ENCODE peak calls at places on chromosomes 6 and 20, in seven cellular contexts. One of them, this sample, is unnamed.
A peak's percentile ranks its signal among the peaks of the same experiment; 100 is the strongest.

GRCh38 chr6:33428219-33428890 is 8.5 kb downstream of the SYNGAP1 start:
- DNase-seq in GM12878: no peak
- DNase-seq in HCT116: no peak
- DNase-seq in K562: peak; percentile 76
- DNase-seq in SK-N-SH: peak; percentile 71
- DNase-seq in H1: no peak
- DNase-seq in HepG2: peak; percentile 79
- DNase-seq in this sample: peak; percentile 68

GRCh38 chr6:3259491-3259958 is 778 bp downstream of the PSMG4 start:
- DNase-seq in GM12878: no peak
- DNase-seq in HCT116: no peak
- DNase-seq in K562: no peak
- DNase-seq in SK-N-SH: peak; percentile 67
- DNase-seq in H1: no peak
- DNase-seq in HepG2: peak; percentile 36
- DNase-seq in this sample: peak; percentile 62

GRCh38 chr6:45351076-45351475 is 22.9 kb downstream of the RUNX2 start:
- DNase-seq in GM12878: no peak
- DNase-seq in HCT116: no peak
- DNase-seq in K562: peak; percentile 10
- DNase-seq in SK-N-SH: no peak
- DNase-seq in H1: no peak
- DNase-seq in HepG2: no peak
- DNase-seq in this sample: no peak

GRCh38 chr20:54021446-54022235 is 48.8 kb downstream of the BCAS1 start:
- DNase-seq in GM12878: no peak
- DNase-seq in HCT116: no peak
- DNase-seq in K562: no peak
- DNase-seq in SK-N-SH: no peak
- DNase-seq in H1: no peak
- DNase-seq in HepG2: no peak
- DNase-seq in this sample: no peak

GRCh38 chr20:10713161-10713560 is 39.4 kb upstream of the JAG1 start:
- DNase-seq in GM12878: no peak
- DNase-seq in HCT116: no peak
- DNase-seq in K562: no peak
- DNase-seq in SK-N-SH: no peak
- DNase-seq in H1: no peak
- DNase-seq in HepG2: no peak
- DNase-seq in this sample: no peak

GRCh38 chr6:135586844-135587243 is 89.3 kb upstream of the AHI1 start:
- DNase-seq in GM12878: peak; percentile 21
- DNase-seq in HCT116: no peak
- DNase-seq in K562: no peak
- DNase-seq in SK-N-SH: no peak
- DNase-seq in H1: no peak
- DNase-seq in HepG2: no peak
- DNase-seq in this sample: no peak

GRCh38 chr6:116536216-116536621 is 9.3 kb downstream of the TRAPPC3L start:
- DNase-seq in GM12878: no peak
- DNase-seq in HCT116: peak; percentile 64
- DNase-seq in K562: peak; percentile 45
- DNase-seq in SK-N-SH: peak; percentile 34
- DNase-seq in H1: no peak
- DNase-seq in HepG2: peak; percentile 73
- DNase-seq in this sample: peak; percentile 58

GRCh38 chr20:1396702-1397101 is 3.8 kb upstream of the FKBP1A start:
- DNase-seq in GM12878: no peak
- DNase-seq in HCT116: no peak
- DNase-seq in K562: no peak
- DNase-seq in SK-N-SH: no peak
- DNase-seq in H1: no peak
- DNase-seq in HepG2: no peak
- DNase-seq in this sample: no peak

GRCh38 chr6:100116409-100117194 is 122.6 kb upstream of the MCHR2 start:
- DNase-seq in GM12878: no peak
- DNase-seq in HCT116: peak; percentile 80
- DNase-seq in K562: peak; percentile 29
- DNase-seq in SK-N-SH: peak; percentile 23
- DNase-seq in H1: peak; percentile 56
- DNase-seq in HepG2: peak; percentile 43
- DNase-seq in this sample: peak; percentile 65

GRCh38 chr6:106253194-106253593 is 72.4 kb downstream of the ATG5 start:
- DNase-seq in GM12878: no peak
- DNase-seq in HCT116: no peak
- DNase-seq in K562: no peak
- DNase-seq in SK-N-SH: no peak
- DNase-seq in H1: no peak
- DNase-seq in HepG2: no peak
- DNase-seq in this sample: no peak

GRCh38 chr6:147285087-147285855 is 81.1 kb downstream of the STXBP5 start:
- DNase-seq in GM12878: no peak
- DNase-seq in HCT116: peak; percentile 34
- DNase-seq in K562: peak; percentile 30
- DNase-seq in SK-N-SH: peak; percentile 43
- DNase-seq in H1: no peak
- DNase-seq in HepG2: peak; percentile 46
- DNase-seq in this sample: peak; percentile 48

GRCh38 chr6:150099953-150100352 is 31.0 kb upstream of the ULBP3 start:
- DNase-seq in GM12878: no peak
- DNase-seq in HCT116: no peak
- DNase-seq in K562: no peak
- DNase-seq in SK-N-SH: no peak
- DNase-seq in H1: no peak
- DNase-seq in HepG2: no peak
- DNase-seq in this sample: no peak

GRCh38 chr6:50145125-50145524 is 95.4 kb upstream of the DEFB112 start:
- DNase-seq in GM12878: no peak
- DNase-seq in HCT116: no peak
- DNase-seq in K562: peak; percentile 14
- DNase-seq in SK-N-SH: peak; percentile 12
- DNase-seq in H1: no peak
- DNase-seq in HepG2: peak; percentile 11
- DNase-seq in this sample: no peak

GRCh38 chr6:27931209-27931608 is 19.0 kb upstream of the OR2B2 start:
- DNase-seq in GM12878: no peak
- DNase-seq in HCT116: no peak
- DNase-seq in K562: no peak
- DNase-seq in SK-N-SH: no peak
- DNase-seq in H1: no peak
- DNase-seq in HepG2: no peak
- DNase-seq in this sample: no peak

GRCh38 chr20:48025661-48026060 is 240.4 kb upstream of the SULF2 start:
- DNase-seq in GM12878: no peak
- DNase-seq in HCT116: no peak
- DNase-seq in K562: no peak
- DNase-seq in SK-N-SH: no peak
- DNase-seq in H1: no peak
- DNase-seq in HepG2: no peak
- DNase-seq in this sample: no peak

GRCh38 chr6:132937466-132937906 is 123.1 kb downstream of the RPS12 start:
- DNase-seq in GM12878: no peak
- DNase-seq in HCT116: peak; percentile 57
- DNase-seq in K562: peak; percentile 14
- DNase-seq in SK-N-SH: peak; percentile 43
- DNase-seq in H1: peak; percentile 72
- DNase-seq in HepG2: peak; percentile 62
- DNase-seq in this sample: peak; percentile 82

GRCh38 chr20:21322921-21323321 is 19.8 kb downstream of the XRN2 start:
- DNase-seq in GM12878: no peak
- DNase-seq in HCT116: no peak
- DNase-seq in K562: no peak
- DNase-seq in SK-N-SH: no peak
- DNase-seq in H1: no peak
- DNase-seq in HepG2: no peak
- DNase-seq in this sample: no peak

DNA sequence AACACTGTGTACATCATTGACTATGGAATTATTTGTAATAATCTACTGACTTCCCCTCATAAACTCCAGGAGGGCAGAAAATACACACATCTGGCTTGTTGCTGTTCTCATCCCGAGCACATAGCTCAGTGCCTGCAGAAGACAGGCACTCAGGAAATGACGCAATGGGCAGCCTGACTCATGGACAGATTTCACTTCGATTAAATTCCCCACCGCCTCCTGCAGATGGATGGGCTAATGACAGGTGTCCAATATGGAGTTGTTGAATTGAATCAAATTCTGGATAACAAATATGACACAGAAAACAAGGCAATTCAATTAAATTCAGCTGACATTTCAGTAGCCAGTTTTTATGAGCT is 9.1 kb downstream of the ANKRD60 start:
- DNase-seq in GM12878: no peak
- DNase-seq in HCT116: no peak
- DNase-seq in K562: no peak
- DNase-seq in SK-N-SH: no peak
- DNase-seq in H1: no peak
- DNase-seq in HepG2: no peak
- DNase-seq in this sample: no peak
- TF ChIP-seq JUND in GM12878: no peak
- TF ChIP-seq JUND in HCT116: no peak
- TF ChIP-seq JUND in K562: peak; percentile 76
- TF ChIP-seq JUND in SK-N-SH: peak; percentile 60
- TF ChIP-seq JUND in H1: no peak
- TF ChIP-seq JUND in HepG2: no peak
- TF ChIP-seq JUND in this sample: no peak

GRCh38 chr6:126094411-126094810 is 108.1 kb downstream of the TRMT11 start:
- DNase-seq in GM12878: no peak
- DNase-seq in HCT116: no peak
- DNase-seq in K562: no peak
- DNase-seq in SK-N-SH: no peak
- DNase-seq in H1: no peak
- DNase-seq in HepG2: no peak
- DNase-seq in this sample: no peak
- TF ChIP-seq JUND in GM12878: no peak
- TF ChIP-seq JUND in HCT116: no peak
- TF ChIP-seq JUND in K562: no peak
- TF ChIP-seq JUND in SK-N-SH: no peak
- TF ChIP-seq JUND in H1: no peak
- TF ChIP-seq JUND in HepG2: no peak
- TF ChIP-seq JUND in this sample: no peak

GRCh38 chr6:118675225-118675624 is 23.8 kb upstream of the CEP85L start:
- DNase-seq in GM12878: no peak
- DNase-seq in HCT116: no peak
- DNase-seq in K562: no peak
- DNase-seq in SK-N-SH: no peak
- DNase-seq in H1: no peak
- DNase-seq in HepG2: no peak
- DNase-seq in this sample: no peak

GRCh38 chr6:118677193-118677592 is 25.8 kb upstream of the CEP85L start:
- DNase-seq in GM12878: no peak
- DNase-seq in HCT116: no peak
- DNase-seq in K562: no peak
- DNase-seq in SK-N-SH: no peak
- DNase-seq in H1: no peak
- DNase-seq in HepG2: no peak
- DNase-seq in this sample: peak; percentile 33

GRCh38 chr6:118678866-118679265 is 27.5 kb upstream of the CEP85L start:
- DNase-seq in GM12878: no peak
- DNase-seq in HCT116: no peak
- DNase-seq in K562: no peak
- DNase-seq in SK-N-SH: no peak
- DNase-seq in H1: no peak
- DNase-seq in HepG2: no peak
- DNase-seq in this sample: no peak

GRCh38 chr6:118680452-118681095 is 29.2 kb upstream of the CEP85L start:
- DNase-seq in GM12878: no peak
- DNase-seq in HCT116: no peak
- DNase-seq in K562: no peak
- DNase-seq in SK-N-SH: no peak
- DNase-seq in H1: no peak
- DNase-seq in HepG2: no peak
- DNase-seq in this sample: no peak

DNA sequence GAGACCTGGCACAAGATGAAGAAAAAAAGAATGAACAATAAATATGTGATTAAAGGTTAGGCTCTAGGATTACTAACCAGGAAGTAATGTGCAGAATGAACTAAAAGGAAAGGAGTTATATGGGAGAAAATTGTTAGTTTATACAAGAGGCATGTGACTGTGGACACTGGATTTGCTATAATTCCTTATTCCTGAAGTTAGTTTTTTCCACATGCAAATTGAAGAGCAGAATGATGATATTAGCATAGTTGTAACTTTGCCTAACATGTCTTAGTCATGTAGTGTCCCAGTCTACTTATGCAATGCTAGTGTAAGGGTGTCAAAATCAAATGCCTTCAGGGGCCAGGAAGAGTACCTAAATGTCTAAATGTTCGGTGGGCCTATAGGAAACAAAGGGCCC is 27.9 kb upstream of the CEP85L start:
- DNase-seq in GM12878: no peak
- DNase-seq in HCT116: no peak
- DNase-seq in K562: no peak
- DNase-seq in SK-N-SH: no peak
- DNase-seq in H1: no peak
- DNase-seq in HepG2: no peak
- DNase-seq in this sample: no peak
- TF ChIP-seq JUND in GM12878: no peak
- TF ChIP-seq JUND in HCT116: no peak
- TF ChIP-seq JUND in K562: no peak
- TF ChIP-seq JUND in SK-N-SH: no peak
- TF ChIP-seq JUND in H1: no peak
- TF ChIP-seq JUND in HepG2: no peak
- TF ChIP-seq JUND in this sample: no peak

DNA sequence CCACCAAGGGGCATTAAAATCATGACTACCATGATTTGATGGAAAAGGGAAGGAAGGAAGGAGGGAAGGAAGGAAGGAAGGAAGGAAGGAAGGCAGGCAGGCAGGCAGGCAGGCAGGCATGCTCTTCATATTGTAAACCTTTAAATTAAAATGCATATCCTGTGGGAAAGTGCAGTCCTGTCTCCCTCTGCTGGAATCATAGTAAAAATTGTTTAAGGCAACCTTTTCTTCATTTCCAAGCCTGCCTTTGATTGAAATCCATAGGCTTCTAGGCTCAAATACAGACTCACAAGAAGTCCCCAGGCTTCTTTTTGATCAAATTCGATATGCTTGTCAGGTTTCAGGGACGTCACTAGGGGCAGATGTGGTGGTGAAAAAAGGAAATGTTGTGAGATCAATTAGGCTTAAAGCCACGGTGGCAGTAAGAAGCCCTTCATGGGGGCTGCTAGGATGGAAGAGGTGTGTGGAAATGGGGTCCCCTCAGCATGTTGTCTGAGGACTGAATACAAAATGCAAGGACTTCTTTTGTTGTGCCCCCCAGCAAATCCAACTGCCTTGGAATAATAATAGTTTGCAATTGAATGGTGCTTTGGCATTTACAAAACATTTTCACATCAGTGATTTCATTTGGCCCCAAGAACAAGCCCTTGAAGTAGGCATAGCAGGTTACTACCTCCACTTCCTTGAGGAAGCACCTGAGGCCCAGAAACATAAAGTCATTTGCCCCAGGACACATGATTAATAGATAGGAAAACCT is 25.6 kb upstream of the GABRR1 start:
- DNase-seq in GM12878: no peak
- DNase-seq in HCT116: peak; percentile 59
- DNase-seq in K562: no peak
- DNase-seq in SK-N-SH: peak; percentile 61
- DNase-seq in H1: no peak
- DNase-seq in HepG2: peak; percentile 44
- DNase-seq in this sample: peak; percentile 35
- TF ChIP-seq JUND in GM12878: no peak
- TF ChIP-seq JUND in HCT116: no peak
- TF ChIP-seq JUND in K562: no peak
- TF ChIP-seq JUND in SK-N-SH: no peak
- TF ChIP-seq JUND in H1: no peak
- TF ChIP-seq JUND in HepG2: no peak
- TF ChIP-seq JUND in this sample: no peak